ENCODE peak calls at places on chromosomes 3 and 15, in four cellular contexts. O is GM10248, X is fibroblast of lung, Q is HT1080. P is an unnamed sample.

GRCh38 chr3:77699292-77699691 is 659.4 kb downstream of the ROBO2 start:
- DNase-seq in O (no peak), X (no peak), Q (no peak), P (no peak)

GRCh38 chr3:186281172-186281571 is 80.9 kb downstream of the DGKG start:
- DNase-seq in O (no peak), X (peak), Q (peak), P (no peak)

GRCh38 chr15:43441316-43441715 is 51.6 kb downstream of the TP53BP1 start:
- DNase-seq in O (peak), X (peak), Q (peak), P (no peak)

GRCh38 chr3:45617430-45618080 is 23.0 kb downstream of the LIMD1 start:
- DNase-seq in O (no peak), X (no peak), Q (no peak), P (no peak)

GRCh38 chr3:148330486-148330885 is 367.2 kb upstream of the AGTR1 start:
- DNase-seq in O (no peak), X (no peak), Q (no peak), P (no peak)

GRCh38 chr15:92101706-92102434 is 248.4 kb downstream of the SLCO3A1 start:
- DNase-seq in O (no peak), X (no peak), Q (no peak), P (no peak)

GRCh38 chr3:126527455-126528211 is 3.7 kb downstream of the CHST13 start:
- DNase-seq in O (no peak), X (no peak), Q (no peak), P (no peak)

GRCh38 chr3:143436231-143436930 is 316.8 kb downstream of the CHST2 start:
- DNase-seq in O (no peak), X (peak), Q (peak), P (no peak)

GRCh38 chr3:45225465-45226205 is 452 bp downstream of the TMEM158 start:
- DNase-seq in O (peak), X (peak), Q (no peak), P (no peak)

GRCh38 chr3:155741598-155741997 is 3.3 kb downstream of the PLCH1 start:
- DNase-seq in O (no peak), X (no peak), Q (no peak), P (no peak)

GRCh38 chr3:180700941-180701340 is 21.7 kb upstream of the CCDC39 start:
- DNase-seq in O (no peak), X (peak), Q (peak), P (no peak)

GRCh38 chr3:114551770-114552526 is 258.1 kb downstream of the TIGIT start:
- DNase-seq in O (no peak), X (peak), Q (peak), P (peak)

GRCh38 chr3:195129644-195130492 is 141.1 kb downstream of the XXYLT1 start:
- DNase-seq in O (peak), X (peak), Q (no peak), P (no peak)

GRCh38 chr3:174206607-174207192 is 652.4 kb upstream of the NAALADL2 start:
- DNase-seq in O (no peak), X (no peak), Q (no peak), P (no peak)

GRCh38 chr3:143171141-143171651 is 51.6 kb downstream of the CHST2 start:
- DNase-seq in O (peak), X (peak), Q (peak), P (no peak)

GRCh38 chr15:77497108-77497737 is 76.5 kb downstream of the HMG20A start:
- DNase-seq in O (no peak), X (peak), Q (peak), P (no peak)

GRCh38 chr3:111882799-111883198 is 23.7 kb downstream of the PHLDB2 start:
- DNase-seq in O (peak), X (no peak), Q (no peak), P (no peak)